ENCODE peak calls at places on chromosomes 7 and 10, in nine cellular contexts. N is OCI-M1; X is ELF-1; G is hepatic stellate cell; H is endothelial cell; O is adrenal gland; I is activated CD4-positive, alpha-beta memory T cell treated with anti-CD3 and anti-CD28 coated beads, Interleukin-2, amount 10 ng/mL, durations not matched to agents 7 days and 5 days; T is AG20443; C is GM20000. D is an unnamed sample.

GRCh38 chr10:79223346-79224048 is 123.8 kb upstream of the PPIF start:
- DNase-seq in C (no peak), G (peak), T (no peak), H (no peak), I (no peak), N (no peak), O (peak), X (peak), D (peak)

GRCh38 chr10:77702166-77702565 is 64.6 kb upstream of the KCNMA1 start:
- DNase-seq in T (peak), C (no peak), N (peak), H (no peak), G (peak), X (no peak), O (no peak), I (no peak), D (no peak)

GRCh38 chr10:58511765-58512469 is 755 bp upstream of the BICC1 start:
- DNase-seq in T (peak), N (no peak), I (no peak), G (peak), X (peak), O (peak), H (peak), C (no peak), D (peak)

GRCh38 chr10:79358811-79359210 is 11.5 kb downstream of the PPIF start:
- DNase-seq in X (no peak), G (no peak), I (peak), C (peak), T (no peak), H (no peak), N (no peak), O (no peak), D (no peak)

GRCh38 chr7:100003711-100004661 is 11.4 kb upstream of the ZKSCAN1 start:
- DNase-seq in N (no peak), C (no peak), G (no peak), T (no peak), H (no peak), X (no peak), I (no peak), O (no peak), D (no peak)

GRCh38 chr7:26200113-26200443 is 468 bp downstream of the HNRNPA2B1 start:
- DNase-seq in G (peak), H (peak), N (peak), X (peak), C (peak), I (peak), T (peak), O (peak), D (no peak)

GRCh38 chr7:116161733-116162132 is 48.6 kb upstream of the TES start:
- DNase-seq in I (no peak), G (no peak), X (peak), C (no peak), N (no peak), O (no peak), H (no peak), T (no peak), D (no peak)

GRCh38 chr10:117391436-117392205 is 16.4 kb upstream of the PDZD8 start:
- DNase-seq in G (no peak), X (peak), T (peak), I (no peak), C (no peak), N (no peak), H (peak), O (peak), D (no peak)

GRCh38 chr10:31030800-31031199 is 865 bp downstream of the ZNF438 start:
- DNase-seq in G (no peak), T (no peak), H (no peak), I (no peak), C (no peak), N (no peak), X (no peak), O (no peak), D (no peak)

GRCh38 chr7:51029586-51030230 is 247.0 kb upstream of the GRB10 start:
- DNase-seq in H (no peak), G (peak), C (no peak), X (no peak), O (no peak), T (peak), I (no peak), N (no peak), D (no peak)

GRCh38 chr7:94064541-94065191 is 60.5 kb upstream of the BET1 start:
- DNase-seq in O (no peak), I (no peak), H (no peak), N (peak), T (no peak), C (no peak), X (peak), G (no peak), D (no peak)

GRCh38 chr10:22900841-22901601 is 26.8 kb upstream of the ARMC3 start:
- DNase-seq in N (no peak), I (no peak), O (no peak), C (no peak), G (no peak), X (no peak), T (no peak), H (no peak), D (no peak)

GRCh38 chr10:132847856-132848255 is 61.9 kb upstream of the NKX6-2 start:
- DNase-seq in N (no peak), O (peak), T (no peak), H (no peak), X (no peak), C (no peak), G (no peak), I (no peak), D (no peak)

GRCh38 chr7:107078517-107078966 is 34.0 kb downstream of the PRKAR2B start:
- DNase-seq in O (peak), X (peak), T (no peak), I (no peak), C (no peak), G (no peak), N (peak), H (no peak), D (no peak)

GRCh38 chr7:124552217-124552616 is 213.4 kb downstream of the GPR37 start:
- DNase-seq in G (no peak), O (no peak), X (no peak), N (no peak), H (no peak), I (no peak), C (no peak), T (no peak), D (no peak)

GRCh38 chr7:130942211-130942964 is 208.4 kb upstream of the KLF14 start:
- DNase-seq in O (peak), I (no peak), X (no peak), C (no peak), H (no peak), T (no peak), G (no peak), N (no peak), D (no peak)

GRCh38 chr10:101609481-101609880 is 21.4 kb downstream of the DPCD start:
- DNase-seq in H (no peak), N (no peak), C (no peak), I (no peak), G (peak), T (no peak), O (no peak), X (no peak), D (no peak)

GRCh38 chr7:98420966-98421612 is 20.2 kb upstream of the BAIAP2L1 start:
- DNase-seq in C (peak), O (peak), H (peak), N (peak), G (peak), T (peak), X (peak), I (peak), D (no peak)

GRCh38 chr10:110076559-110077318 is 69.0 kb downstream of the ADD3 start:
- DNase-seq in T (peak), H (no peak), O (peak), I (peak), N (peak), X (no peak), G (no peak), C (peak), D (peak)

GRCh38 chr10:75606203-75606779 is 174.9 kb downstream of the LRMDA start:
- DNase-seq in N (no peak), O (no peak), T (no peak), X (no peak), G (no peak), C (peak), I (no peak), H (no peak), D (no peak)

GRCh38 chr7:435518-436366 is 83.9 kb downstream of the PDGFA start:
- DNase-seq in G (no peak), H (no peak), N (no peak), O (no peak), C (no peak), T (peak), I (no peak), X (no peak), D (no peak)

GRCh38 chr7:17613338-17614041 is 315.0 kb downstream of the AHR start:
- DNase-seq in T (no peak), H (no peak), O (no peak), N (no peak), C (no peak), G (no peak), X (no peak), I (no peak), D (no peak)

GRCh38 chr7:155692317-155692716 is 47.9 kb downstream of the RBM33 start:
- DNase-seq in C (no peak), T (no peak), X (no peak), O (no peak), G (no peak), N (no peak), I (no peak), H (no peak), D (no peak)

GRCh38 chr10:90999512-91000172 is 78.8 kb upstream of the ANKRD1 start:
- DNase-seq in C (no peak), I (no peak), T (no peak), N (no peak), G (no peak), O (no peak), H (no peak), X (no peak), D (no peak)

GRCh38 chr10:79402951-79403350 is 42.5 kb downstream of the ZCCHC24 start:
- DNase-seq in C (no peak), X (no peak), I (no peak), G (no peak), T (no peak), O (no peak), N (no peak), H (no peak), D (no peak)

D was measured in right atrium auricular region.